ENCODE peak calls at places on chromosomes 6 and 20, in nine cellular contexts. One of them, this sample, is unnamed.

GRCh38 chr20:51595744-51596143 is 53.2 kb upstream of the NFATC2 start:
- DNase-seq in endothelial cell: no peak
- DNase-seq in astrocyte of the spinal cord: no peak
- DNase-seq in tibial artery: no peak
- DNase-seq in nephron progenitor cell: no peak
- DNase-seq in fibroblast of the aortic adventitia: no peak
- DNase-seq in lower lobe of right lung: no peak
- DNase-seq in GM13976: no peak
- DNase-seq in left lung: no peak
- DNase-seq in this sample: no peak

GRCh38 chr20:347640-348484 is 951 bp downstream of the NRSN2 start:
- DNase-seq in endothelial cell: peak; percentile 85
- DNase-seq in astrocyte of the spinal cord: peak; percentile 96
- DNase-seq in tibial artery: peak; percentile 95
- DNase-seq in nephron progenitor cell: peak; percentile 97
- DNase-seq in fibroblast of the aortic adventitia: peak; percentile 89
- DNase-seq in lower lobe of right lung: peak; percentile 90
- DNase-seq in GM13976: peak; percentile 98
- DNase-seq in left lung: peak; percentile 93
- DNase-seq in this sample: peak; percentile 66

GRCh38 chr6:149284904-149285303 is 32.6 kb upstream of the TAB2 start:
- DNase-seq in endothelial cell: no peak
- DNase-seq in astrocyte of the spinal cord: no peak
- DNase-seq in tibial artery: no peak
- DNase-seq in nephron progenitor cell: no peak
- DNase-seq in fibroblast of the aortic adventitia: no peak
- DNase-seq in lower lobe of right lung: no peak
- DNase-seq in GM13976: no peak
- DNase-seq in left lung: no peak
- DNase-seq in this sample: no peak

GRCh38 chr6:129817332-129817731 is 43.8 kb downstream of the TMEM244 start:
- DNase-seq in endothelial cell: no peak
- DNase-seq in astrocyte of the spinal cord: no peak
- DNase-seq in tibial artery: no peak
- DNase-seq in nephron progenitor cell: no peak
- DNase-seq in fibroblast of the aortic adventitia: no peak
- DNase-seq in lower lobe of right lung: no peak
- DNase-seq in GM13976: no peak
- DNase-seq in left lung: no peak
- DNase-seq in this sample: no peak

GRCh38 chr6:169862464-169863148 is 111.2 kb downstream of the ERMARD start:
- DNase-seq in endothelial cell: no peak
- DNase-seq in astrocyte of the spinal cord: no peak
- DNase-seq in tibial artery: no peak
- DNase-seq in nephron progenitor cell: no peak
- DNase-seq in fibroblast of the aortic adventitia: no peak
- DNase-seq in lower lobe of right lung: no peak
- DNase-seq in GM13976: no peak
- DNase-seq in left lung: no peak
- DNase-seq in this sample: no peak

GRCh38 chr6:16969699-16970695 is 131.9 kb upstream of the STMND1 start:
- DNase-seq in endothelial cell: no peak
- DNase-seq in astrocyte of the spinal cord: no peak
- DNase-seq in tibial artery: no peak
- DNase-seq in nephron progenitor cell: no peak
- DNase-seq in fibroblast of the aortic adventitia: peak; percentile 15
- DNase-seq in lower lobe of right lung: no peak
- DNase-seq in GM13976: no peak
- DNase-seq in left lung: no peak
- DNase-seq in this sample: no peak

GRCh38 chr20:46050885-46051284 is 21.9 kb downstream of the SLC12A5 start:
- DNase-seq in endothelial cell: no peak
- DNase-seq in astrocyte of the spinal cord: no peak
- DNase-seq in tibial artery: no peak
- DNase-seq in nephron progenitor cell: no peak
- DNase-seq in fibroblast of the aortic adventitia: no peak
- DNase-seq in lower lobe of right lung: no peak
- DNase-seq in GM13976: no peak
- DNase-seq in left lung: no peak
- DNase-seq in this sample: no peak

GRCh38 chr6:168130683-168131371 is 51.8 kb upstream of the FRMD1 start:
- DNase-seq in endothelial cell: no peak
- DNase-seq in astrocyte of the spinal cord: no peak
- DNase-seq in tibial artery: no peak
- DNase-seq in nephron progenitor cell: no peak
- DNase-seq in fibroblast of the aortic adventitia: no peak
- DNase-seq in lower lobe of right lung: no peak
- DNase-seq in GM13976: no peak
- DNase-seq in left lung: no peak
- DNase-seq in this sample: no peak

GRCh38 chr20:9015984-9016324 is 52.9 kb upstream of the PLCB4 start:
- DNase-seq in endothelial cell: no peak
- DNase-seq in astrocyte of the spinal cord: no peak
- DNase-seq in tibial artery: no peak
- DNase-seq in nephron progenitor cell: no peak
- DNase-seq in fibroblast of the aortic adventitia: peak; percentile 44
- DNase-seq in lower lobe of right lung: no peak
- DNase-seq in GM13976: no peak
- DNase-seq in left lung: no peak
- DNase-seq in this sample: no peak

GRCh38 chr6:5751525-5752252 is 255.0 kb downstream of the NRN1 start:
- DNase-seq in endothelial cell: no peak
- DNase-seq in astrocyte of the spinal cord: no peak
- DNase-seq in tibial artery: no peak
- DNase-seq in nephron progenitor cell: no peak
- DNase-seq in fibroblast of the aortic adventitia: no peak
- DNase-seq in lower lobe of right lung: no peak
- DNase-seq in GM13976: no peak
- DNase-seq in left lung: no peak
- DNase-seq in this sample: no peak

GRCh38 chr6:87832025-87832825 is 130.2 kb upstream of the AKIRIN2 start:
- DNase-seq in endothelial cell: no peak
- DNase-seq in astrocyte of the spinal cord: peak; percentile 56
- DNase-seq in tibial artery: no peak
- DNase-seq in nephron progenitor cell: no peak
- DNase-seq in fibroblast of the aortic adventitia: peak; percentile 53
- DNase-seq in lower lobe of right lung: no peak
- DNase-seq in GM13976: peak; percentile 49
- DNase-seq in left lung: no peak
- DNase-seq in this sample: no peak

GRCh38 chr20:35174458-35175216 is 2.8 kb downstream of the PROCR start:
- DNase-seq in endothelial cell: no peak
- DNase-seq in astrocyte of the spinal cord: no peak
- DNase-seq in tibial artery: no peak
- DNase-seq in nephron progenitor cell: peak; percentile 22
- DNase-seq in fibroblast of the aortic adventitia: no peak
- DNase-seq in lower lobe of right lung: no peak
- DNase-seq in GM13976: no peak
- DNase-seq in left lung: no peak
- DNase-seq in this sample: no peak

GRCh38 chr6:109690373-109690739 is 646 bp downstream of the AK9 start:
- DNase-seq in endothelial cell: peak; percentile 48
- DNase-seq in astrocyte of the spinal cord: no peak
- DNase-seq in tibial artery: peak; percentile 74
- DNase-seq in nephron progenitor cell: peak; percentile 69
- DNase-seq in fibroblast of the aortic adventitia: no peak
- DNase-seq in lower lobe of right lung: peak; percentile 84
- DNase-seq in GM13976: peak; percentile 74
- DNase-seq in left lung: peak; percentile 73
- DNase-seq in this sample: no peak

GRCh38 chr6:17305219-17306001 is 24.2 kb downstream of the RBM24 start:
- DNase-seq in endothelial cell: no peak
- DNase-seq in astrocyte of the spinal cord: peak; percentile 66
- DNase-seq in tibial artery: no peak
- DNase-seq in nephron progenitor cell: no peak
- DNase-seq in fibroblast of the aortic adventitia: peak; percentile 56
- DNase-seq in lower lobe of right lung: no peak
- DNase-seq in GM13976: no peak
- DNase-seq in left lung: no peak
- DNase-seq in this sample: no peak

GRCh38 chr20:41355192-41355591 is 11.4 kb downstream of the EMILIN3 start:
- DNase-seq in endothelial cell: no peak
- DNase-seq in astrocyte of the spinal cord: no peak
- DNase-seq in tibial artery: no peak
- DNase-seq in nephron progenitor cell: no peak
- DNase-seq in fibroblast of the aortic adventitia: no peak
- DNase-seq in lower lobe of right lung: no peak
- DNase-seq in GM13976: no peak
- DNase-seq in left lung: no peak
- DNase-seq in this sample: no peak

GRCh38 chr6:142872376-142872775 is 72.6 kb downstream of the HIVEP2 start:
- DNase-seq in endothelial cell: no peak
- DNase-seq in astrocyte of the spinal cord: peak; percentile 45
- DNase-seq in tibial artery: no peak
- DNase-seq in nephron progenitor cell: no peak
- DNase-seq in fibroblast of the aortic adventitia: peak; percentile 66
- DNase-seq in lower lobe of right lung: no peak
- DNase-seq in GM13976: no peak
- DNase-seq in left lung: no peak
- DNase-seq in this sample: no peak

GRCh38 chr20:6265204-6265904 is 142.5 kb upstream of the FERMT1 start:
- DNase-seq in endothelial cell: no peak
- DNase-seq in astrocyte of the spinal cord: peak; percentile 86
- DNase-seq in tibial artery: no peak
- DNase-seq in nephron progenitor cell: no peak
- DNase-seq in fibroblast of the aortic adventitia: peak; percentile 84
- DNase-seq in lower lobe of right lung: no peak
- DNase-seq in GM13976: peak; percentile 27
- DNase-seq in left lung: no peak
- DNase-seq in this sample: no peak
- TF ChIP-seq CTCF in endothelial cell: no peak
- TF ChIP-seq CTCF in astrocyte of the spinal cord: peak; percentile 57
- TF ChIP-seq CTCF in tibial artery: peak; percentile 38
- TF ChIP-seq CTCF in nephron progenitor cell: peak; percentile 25
- TF ChIP-seq CTCF in fibroblast of the aortic adventitia: peak; percentile 44
- TF ChIP-seq CTCF in lower lobe of right lung: peak; percentile 42
- TF ChIP-seq CTCF in GM13976: peak; percentile 28
- TF ChIP-seq CTCF in left lung: peak; percentile 28
- TF ChIP-seq CTCF in this sample: no peak

DNA sequence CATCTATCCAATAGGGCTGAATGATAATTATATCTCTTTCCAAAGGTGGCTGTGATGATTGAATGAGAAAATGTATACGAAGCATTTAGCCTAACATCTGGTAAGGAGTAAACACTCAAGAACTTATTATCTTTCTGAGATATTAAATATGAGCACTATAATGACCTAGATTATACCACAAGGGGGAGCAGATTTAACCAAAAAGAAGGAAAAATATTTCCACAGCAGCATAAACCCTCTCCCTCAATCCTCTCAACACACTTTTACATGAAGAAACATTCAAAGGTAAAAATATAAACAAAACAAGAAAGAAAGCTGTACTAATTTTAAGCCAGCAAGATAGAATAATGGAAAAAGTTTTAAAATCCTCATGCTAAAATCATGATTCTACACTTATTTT is 68.4 kb downstream of the SHPRH start:
- DNase-seq in endothelial cell: no peak
- DNase-seq in astrocyte of the spinal cord: peak; percentile 15
- DNase-seq in tibial artery: no peak
- DNase-seq in nephron progenitor cell: no peak
- DNase-seq in fibroblast of the aortic adventitia: peak; percentile 29
- DNase-seq in lower lobe of right lung: no peak
- DNase-seq in GM13976: no peak
- DNase-seq in left lung: no peak
- DNase-seq in this sample: no peak
- TF ChIP-seq CTCF in endothelial cell: peak; percentile 21
- TF ChIP-seq CTCF in astrocyte of the spinal cord: peak; percentile 28
- TF ChIP-seq CTCF in tibial artery: no peak
- TF ChIP-seq CTCF in nephron progenitor cell: no peak
- TF ChIP-seq CTCF in fibroblast of the aortic adventitia: peak; percentile 26
- TF ChIP-seq CTCF in lower lobe of right lung: no peak
- TF ChIP-seq CTCF in GM13976: no peak
- TF ChIP-seq CTCF in left lung: no peak
- TF ChIP-seq CTCF in this sample: no peak

GRCh38 chr6:34347303-34347702 is 45.2 kb downstream of the NUDT3 start:
- DNase-seq in endothelial cell: no peak
- DNase-seq in astrocyte of the spinal cord: no peak
- DNase-seq in tibial artery: no peak
- DNase-seq in nephron progenitor cell: no peak
- DNase-seq in fibroblast of the aortic adventitia: no peak
- DNase-seq in lower lobe of right lung: no peak
- DNase-seq in GM13976: peak; percentile 20
- DNase-seq in left lung: no peak
- DNase-seq in this sample: no peak
- TF ChIP-seq CTCF in endothelial cell: no peak
- TF ChIP-seq CTCF in astrocyte of the spinal cord: no peak
- TF ChIP-seq CTCF in tibial artery: no peak
- TF ChIP-seq CTCF in nephron progenitor cell: no peak
- TF ChIP-seq CTCF in fibroblast of the aortic adventitia: no peak
- TF ChIP-seq CTCF in lower lobe of right lung: no peak
- TF ChIP-seq CTCF in GM13976: no peak
- TF ChIP-seq CTCF in left lung: no peak
- TF ChIP-seq CTCF in this sample: no peak

DNA sequence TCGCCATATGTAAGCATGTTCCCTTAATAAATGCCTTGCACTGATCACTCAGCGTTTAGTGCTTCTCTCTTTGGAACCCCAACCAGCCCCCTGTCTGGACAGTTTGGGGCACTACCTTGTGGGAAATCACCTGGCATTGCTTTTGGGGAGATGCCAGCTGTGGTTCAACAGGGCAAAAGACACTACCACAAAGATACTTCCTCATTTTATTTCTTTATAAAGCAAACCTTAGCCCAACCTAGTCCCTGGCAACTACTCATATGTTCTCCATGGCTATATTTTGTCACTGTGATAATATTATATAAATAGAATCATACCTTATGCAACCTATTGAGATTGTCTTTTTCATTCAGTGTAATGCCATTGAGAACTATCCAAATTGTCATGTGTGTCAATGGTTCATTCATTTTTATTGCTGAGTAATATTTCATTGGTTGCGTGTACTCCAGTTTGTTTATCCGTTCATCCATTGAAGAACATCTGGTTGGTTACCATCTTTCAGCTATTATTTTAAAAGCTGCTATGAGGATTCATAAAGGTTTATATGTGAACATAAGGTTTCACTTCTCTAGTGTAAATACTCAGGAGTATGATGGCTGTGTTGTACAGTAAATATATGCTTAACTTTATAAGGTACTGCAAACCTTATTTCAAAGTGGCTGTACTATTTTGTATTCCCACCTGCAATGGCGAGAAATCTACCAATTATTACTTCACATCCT is 114.8 kb downstream of the MOXD1 start:
- DNase-seq in endothelial cell: no peak
- DNase-seq in astrocyte of the spinal cord: no peak
- DNase-seq in tibial artery: no peak
- DNase-seq in nephron progenitor cell: no peak
- DNase-seq in fibroblast of the aortic adventitia: no peak
- DNase-seq in lower lobe of right lung: no peak
- DNase-seq in GM13976: no peak
- DNase-seq in left lung: no peak
- DNase-seq in this sample: no peak
- TF ChIP-seq CTCF in endothelial cell: no peak
- TF ChIP-seq CTCF in astrocyte of the spinal cord: no peak
- TF ChIP-seq CTCF in tibial artery: no peak
- TF ChIP-seq CTCF in nephron progenitor cell: no peak
- TF ChIP-seq CTCF in fibroblast of the aortic adventitia: no peak
- TF ChIP-seq CTCF in lower lobe of right lung: no peak
- TF ChIP-seq CTCF in GM13976: no peak
- TF ChIP-seq CTCF in left lung: no peak
- TF ChIP-seq CTCF in this sample: no peak

GRCh38 chr6:111857674-111858337 is 15.4 kb downstream of the FYN start:
- DNase-seq in endothelial cell: no peak
- DNase-seq in astrocyte of the spinal cord: no peak
- DNase-seq in tibial artery: no peak
- DNase-seq in nephron progenitor cell: no peak
- DNase-seq in fibroblast of the aortic adventitia: no peak
- DNase-seq in lower lobe of right lung: no peak
- DNase-seq in GM13976: no peak
- DNase-seq in left lung: no peak
- DNase-seq in this sample: no peak
- TF ChIP-seq CTCF in endothelial cell: no peak
- TF ChIP-seq CTCF in astrocyte of the spinal cord: no peak
- TF ChIP-seq CTCF in tibial artery: no peak
- TF ChIP-seq CTCF in nephron progenitor cell: no peak
- TF ChIP-seq CTCF in fibroblast of the aortic adventitia: no peak
- TF ChIP-seq CTCF in lower lobe of right lung: no peak
- TF ChIP-seq CTCF in GM13976: no peak
- TF ChIP-seq CTCF in left lung: no peak
- TF ChIP-seq CTCF in this sample: no peak